ENCODE peak calls at places on chromosomes 2 and 18, in four cellular contexts. X is PC-9, L is left ventricle myocardium inferior, Y is tibial artery. H is an unnamed sample.
A peak's percentile ranks its signal among the peaks of the same experiment; 100 is the strongest.

GRCh38 chr2:149733936-149734685 is 146.5 kb upstream of the MMADHC start:
- DNase-seq in X (peak; percentile 45), L (no peak), Y (no peak), H (peak; percentile 79)

GRCh38 chr2:201891676-201892075 is 85.3 kb downstream of the CDK15 start:
- DNase-seq in X (peak; percentile 48), L (no peak), Y (no peak), H (no peak)

GRCh38 chr2:86453838-86454237 is 12.7 kb downstream of the KDM3A start:
- DNase-seq in X (peak; percentile 33), L (no peak), Y (peak; percentile 68), H (peak; percentile 75)

GRCh38 chr2:110873056-110873502 is 140.7 kb downstream of the ACOXL start:
- DNase-seq in X (no peak), L (no peak), Y (no peak), H (no peak)

GRCh38 chr2:241048149-241048948 is 49.9 kb downstream of the SNED1 start:
- DNase-seq in X (no peak), L (no peak), Y (no peak), H (no peak)

GRCh38 chr2:237494066-237494465 is 7.0 kb downstream of the MLPH start:
- DNase-seq in X (no peak), L (no peak), Y (no peak), H (no peak)

GRCh38 chr2:202510911-202511310 is 123.9 kb upstream of the FAM117B start:
- DNase-seq in X (no peak), L (no peak), Y (no peak), H (peak; percentile 72)

GRCh38 chr2:223901854-223902253 is 43.3 kb downstream of the WDFY1 start:
- DNase-seq in X (no peak), L (no peak), Y (no peak), H (no peak)

GRCh38 chr18:74683573-74683972 is 85.9 kb downstream of the ZNF407 start:
- DNase-seq in X (no peak), L (no peak), Y (no peak), H (no peak)

GRCh38 chr2:26666671-26667070 is 25.5 kb upstream of the CIB4 start:
- DNase-seq in X (no peak), L (no peak), Y (no peak), H (no peak)

GRCh38 chr2:232628466-232629200 is 4.8 kb upstream of the EFHD1 start:
- DNase-seq in X (no peak), L (peak; percentile 81), Y (no peak), H (no peak)

GRCh38 chr2:83471708-83472107 is 987.4 kb downstream of the SUCLG1 start:
- DNase-seq in X (no peak), L (no peak), Y (no peak), H (no peak)

GRCh38 chr2:235027558-235028214 is 75.9 kb downstream of the SH3BP4 start:
- DNase-seq in X (peak; percentile 72), L (no peak), Y (no peak), H (peak; percentile 69)

GRCh38 chr2:202387608-202388342 is 11.6 kb downstream of the BMPR2 start:
- DNase-seq in X (no peak), L (no peak), Y (no peak), H (no peak)

GRCh38 chr2:172333206-172333605 is 94.2 kb upstream of the ITGA6 start:
- DNase-seq in X (no peak), L (no peak), Y (no peak), H (no peak)

GRCh38 chr2:174522553-174522952 is 35.7 kb upstream of the GPR155 start:
- DNase-seq in X (no peak), L (no peak), Y (no peak), H (no peak)
- TF ChIP-seq CTCF in X (peak; percentile 59), L (peak; percentile 43), Y (peak; percentile 22), H (peak; percentile 53)

GRCh38 chr2:65378308-65378689 is 54.1 kb downstream of the SPRED2 start:
- DNase-seq in X (no peak), L (no peak), Y (no peak), H (no peak)

GRCh38 chr2:65379168-65379672 is 53.2 kb downstream of the SPRED2 start:
- DNase-seq in X (no peak), L (no peak), Y (no peak), H (no peak)

GRCh38 chr2:65379721-65380171 is 52.7 kb downstream of the SPRED2 start:
- DNase-seq in X (no peak), L (no peak), Y (no peak), H (no peak)

GRCh38 chr2:65381607-65382032 is 50.8 kb downstream of the SPRED2 start:
- DNase-seq in X (no peak), L (no peak), Y (no peak), H (no peak)

DNA sequence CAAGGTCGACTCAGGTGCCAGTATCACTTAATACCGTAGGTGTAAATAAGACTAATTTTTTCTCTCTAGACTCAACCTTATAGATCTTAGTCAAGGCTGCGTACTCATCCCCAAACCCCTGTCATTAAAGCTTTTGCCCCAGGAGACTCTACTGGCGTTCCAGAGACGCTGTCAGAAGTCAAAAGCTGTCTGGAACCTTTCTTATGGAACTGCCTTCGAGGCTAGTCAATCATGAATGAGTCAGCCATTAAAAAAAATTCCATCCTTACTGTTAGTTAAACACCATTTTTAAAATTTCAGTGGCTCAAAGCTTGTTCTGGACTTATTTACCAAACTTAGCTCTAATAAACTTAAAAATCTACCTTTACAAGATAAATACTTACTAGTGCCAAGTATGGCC is 52.2 kb downstream of the SPRED2 start:
- DNase-seq in X (no peak), L (no peak), Y (no peak), H (no peak)
- H3K4me1 ChIP-seq in X (peaks cover 83% of the 10 kb centered on the region), L (peaks cover 80% of the 10 kb centered on the region), Y (peaks cover 34% of the 10 kb centered on the region), H (peaks cover 53% of the 10 kb centered on the region)

GRCh38 chr2:11681722-11682589 is 12.0 kb upstream of the NTSR2 start:
- DNase-seq in X (peak; percentile 60), L (no peak), Y (no peak), H (no peak)
- H3K27ac ChIP-seq in X (no peak overlapping the region), L (no peak overlapping the region), Y (no peak overlapping the region), H (no peak overlapping the region)

GRCh38 chr2:128180031-128180430 is 89.0 kb downstream of the UGGT1 start:
- DNase-seq in X (no peak), L (no peak), Y (no peak), H (peak; percentile 47)

GRCh38 chr2:128187032-128187654 is 96.1 kb downstream of the UGGT1 start:
- DNase-seq in X (no peak), L (no peak), Y (no peak), H (no peak)

DNA sequence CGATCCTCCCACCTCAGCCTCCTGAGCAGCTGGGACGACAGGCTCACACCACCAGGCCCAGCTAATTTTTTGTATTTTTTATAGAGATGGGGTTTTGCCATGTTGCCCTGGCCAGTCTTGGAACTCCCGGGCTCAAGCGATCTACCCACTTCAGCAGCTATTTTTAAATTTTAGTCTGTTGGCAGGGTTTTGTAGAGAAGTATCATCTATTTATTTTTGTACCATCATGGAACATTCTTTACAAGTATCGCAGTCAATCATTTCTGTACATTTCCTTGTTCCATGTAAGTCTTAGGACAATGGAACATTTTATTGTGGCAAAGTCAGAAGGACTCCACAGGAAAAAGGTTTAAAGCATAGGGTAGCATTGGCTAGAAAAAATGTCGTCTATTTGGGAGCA is 94.6 kb downstream of the UGGT1 start:
- DNase-seq in X (no peak), L (no peak), Y (no peak), H (no peak)
- TF ChIP-seq CTCF in X (no peak), L (no peak), Y (no peak), H (no peak)

GRCh38 chr18:35074581-35074980 is 33.4 kb downstream of the MAPRE2 start:
- DNase-seq in X (no peak), L (no peak), Y (no peak), H (no peak)

GRCh38 chr18:35071819-35072247 is 30.6 kb downstream of the MAPRE2 start:
- DNase-seq in X (no peak), L (no peak), Y (no peak), H (peak; percentile 18)

GRCh38 chr18:35072616-35073015 is 31.4 kb downstream of the MAPRE2 start:
- DNase-seq in X (no peak), L (no peak), Y (no peak), H (no peak)

GRCh38 chr18:35075132-35075531 is 33.9 kb downstream of the MAPRE2 start:
- DNase-seq in X (no peak), L (no peak), Y (no peak), H (no peak)

DNA sequence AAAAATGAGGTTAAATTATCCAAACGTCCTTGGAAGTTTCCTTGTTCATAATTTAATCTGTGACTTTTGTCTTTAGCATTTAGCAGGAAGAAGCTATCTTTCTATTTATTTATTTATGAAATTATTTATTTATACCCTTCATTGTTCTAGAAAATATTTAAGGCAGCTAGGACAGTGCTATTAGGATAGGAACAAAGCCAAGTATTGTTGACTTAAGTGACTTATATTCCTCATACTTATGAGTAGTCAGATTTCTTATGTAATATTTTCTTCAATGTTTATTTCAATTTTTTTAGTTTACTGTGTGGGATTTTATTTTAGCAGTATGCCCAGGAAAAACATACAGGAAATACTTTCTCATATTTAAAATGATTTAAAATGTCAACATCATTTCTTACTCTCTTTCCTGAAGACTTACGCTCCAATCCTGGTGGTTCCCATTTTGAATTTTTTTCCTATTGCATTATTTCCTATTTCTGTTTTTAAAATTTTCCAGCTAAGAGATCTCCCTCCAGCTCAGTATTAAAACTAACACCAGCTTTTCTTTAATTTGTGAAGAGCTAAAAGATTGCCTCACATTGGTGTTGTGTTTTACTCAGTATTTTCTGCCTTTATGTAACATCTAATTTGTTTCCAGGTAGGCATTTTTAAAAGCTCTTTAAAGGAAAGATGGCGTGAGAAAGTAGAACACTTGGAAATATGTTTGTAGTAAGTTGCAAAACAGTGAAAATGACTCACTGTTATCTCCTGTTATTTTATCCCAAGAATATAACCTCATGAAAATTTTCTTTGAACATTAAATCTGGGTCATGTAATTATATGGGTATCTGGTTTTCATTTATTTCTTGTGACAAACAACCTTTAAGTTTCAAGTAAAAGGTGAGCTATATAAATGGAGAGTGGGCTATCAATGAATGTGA is 32.2 kb downstream of the MAPRE2 start:
- DNase-seq in X (no peak), L (no peak), Y (no peak), H (no peak)
- H3K4me1 ChIP-seq in X (no peaks in the 10 kb centered on the region), L (peaks cover 93% of the 10 kb centered on the region), Y (peaks cover 73% of the 10 kb centered on the region), H (peaks cover 10% of the 10 kb centered on the region)

DNA sequence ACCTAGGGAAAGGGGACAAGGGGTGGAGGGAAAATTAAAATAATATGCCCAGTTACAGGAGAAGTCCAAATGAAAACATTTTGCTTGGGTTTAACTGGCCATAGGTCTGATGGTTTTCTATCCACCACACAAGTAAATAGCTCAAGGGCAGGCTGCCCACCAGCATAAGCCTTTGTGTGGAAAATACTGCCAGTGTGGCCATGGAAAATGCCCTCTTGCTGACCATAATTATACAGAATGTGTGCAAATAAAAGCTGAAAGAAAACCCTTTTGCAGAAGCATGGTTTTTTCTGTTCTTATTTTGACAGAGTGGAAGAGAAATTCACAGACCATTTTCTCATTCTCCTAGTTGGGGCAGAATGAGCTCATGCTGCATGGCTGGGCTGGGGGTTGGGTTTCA is 111.3 kb upstream of the SIX2 start:
- DNase-seq in X (peak; percentile 36), L (no peak), Y (no peak), H (no peak)
- H3K27ac ChIP-seq in X (peak overlapping the region; percentile 85), L (no peak overlapping the region), Y (no peak overlapping the region), H (no peak overlapping the region)

H was measured in foreskin keratinocyte.